ENCODE peak calls at places on chromosomes 16 and 17, in seven cellular contexts. L is stomach, M is Peyer's patch, K is prostate gland, Z is lower leg skin, F is adrenal gland, P is HepG2. Q is an unnamed sample.

GRCh38 chr16:51683882-51684281 is 532.8 kb upstream of the SALL1 start:
- DNase-seq in L (no peak), M (no peak), K (no peak), Z (no peak), F (no peak), P (no peak), Q (no peak)

GRCh38 chr17:28216528-28216927 is 102.5 kb upstream of the TMEM97 start:
- DNase-seq in L (no peak), M (no peak), K (no peak), Z (no peak), F (no peak), P (no peak), Q (peak; percentile 50)

GRCh38 chr17:28749516-28750177 is 5.8 kb downstream of the TRAF4 start:
- DNase-seq in L (no peak), M (peak; percentile 56), K (no peak), Z (no peak), F (no peak), P (no peak), Q (no peak)

GRCh38 chr17:57397402-57397801 is 141.1 kb downstream of the MSI2 start:
- DNase-seq in L (no peak), M (no peak), K (no peak), Z (no peak), F (no peak), P (no peak), Q (no peak)

GRCh38 chr16:66491716-66492064 is 58.2 kb downstream of the TK2 start:
- DNase-seq in L (peak; percentile 4), M (peak; percentile 4), K (no peak), Z (no peak), F (no peak), P (no peak), Q (no peak)

GRCh38 chr17:2251098-2251497 is 52.5 kb downstream of the SMG6 start:
- DNase-seq in L (no peak), M (no peak), K (no peak), Z (no peak), F (no peak), P (no peak), Q (no peak)

GRCh38 chr17:38798614-38799500 is 499 bp downstream of the PIP4K2B start:
- DNase-seq in L (peak; percentile 44), M (no peak), K (peak; percentile 21), Z (peak; percentile 31), F (peak; percentile 56), P (peak; percentile 27), Q (peak; percentile 74)

GRCh38 chr16:29154676-29155121 is 169.8 kb downstream of the LAT start:
- DNase-seq in L (no peak), M (no peak), K (no peak), Z (no peak), F (no peak), P (no peak), Q (no peak)

GRCh38 chr17:40993856-40994255 is at the start of gene KRTAP3-3:
- DNase-seq in L (no peak), M (no peak), K (no peak), Z (no peak), F (no peak), P (no peak), Q (no peak)

GRCh38 chr17:65690626-65691310 is 129.3 kb upstream of the AXIN2 start:
- DNase-seq in L (no peak), M (no peak), K (no peak), Z (no peak), F (no peak), P (peak; percentile 95), Q (no peak)

GRCh38 chr16:87686697-87687570 is 78.9 kb downstream of the KLHDC4 start:
- DNase-seq in L (no peak), M (no peak), K (no peak), Z (no peak), F (no peak), P (no peak), Q (peak; percentile 53)

GRCh38 chr16:4003576-4003975 is 112.7 kb downstream of the ADCY9 start:
- DNase-seq in L (no peak), M (no peak), K (no peak), Z (no peak), F (no peak), P (no peak), Q (no peak)

GRCh38 chr17:16463341-16464000 is 28.5 kb downstream of the LRRC75A start:
- DNase-seq in L (peak; percentile 75), M (peak; percentile 91), K (no peak), Z (no peak), F (peak; percentile 75), P (no peak), Q (no peak)

GRCh38 chr17:42760652-42761581 is at the start of gene RAMP2:
- DNase-seq in L (peak; percentile 39), M (no peak), K (no peak), Z (no peak), F (no peak), P (no peak), Q (peak; percentile 52)

GRCh38 chr17:28644782-28645575 is at the start of gene BLTP2:
- DNase-seq in L (peak; percentile 97), M (peak; percentile 99), K (peak; percentile 95), Z (peak; percentile 93), F (peak; percentile 96), P (peak; percentile 85), Q (peak; percentile 98)

GRCh38 chr16:11431915-11432465 is 86.7 kb downstream of the RMI2 start:
- DNase-seq in L (no peak), M (no peak), K (no peak), Z (no peak), F (no peak), P (peak; percentile 80), Q (no peak)

GRCh38 chr16:56669005-56669839 is at the start of gene MT1H:
- DNase-seq in L (peak; percentile 58), M (peak; percentile 96), K (no peak), Z (no peak), F (no peak), P (no peak), Q (no peak)

GRCh38 chr17:48002208-48002919 is 31.5 kb downstream of the CDK5RAP3 start:
- DNase-seq in L (no peak), M (no peak), K (no peak), Z (no peak), F (no peak), P (peak; percentile 50), Q (peak; percentile 90)

GRCh38 chr17:38868968-38869646 is 751 bp upstream of the LASP1 start:
- DNase-seq in L (peak; percentile 94), M (peak; percentile 94), K (peak; percentile 85), Z (peak; percentile 92), F (peak; percentile 89), P (peak; percentile 90), Q (peak; percentile 92)

GRCh38 chr16:55569025-55569424 is 2.5 kb downstream of the CAPNS2 start:
- DNase-seq in L (no peak), M (no peak), K (no peak), Z (no peak), F (no peak), P (no peak), Q (peak; percentile 83)

GRCh38 chr17:47978324-47978723 is 7.4 kb downstream of the CDK5RAP3 start:
- DNase-seq in L (peak; percentile 61), M (peak; percentile 65), K (peak; percentile 37), Z (no peak), F (peak; percentile 53), P (peak; percentile 51), Q (peak; percentile 68)

GRCh38 chr16:50653633-50654524 is 27.2 kb downstream of the SNX20 start:
- DNase-seq in L (no peak), M (no peak), K (no peak), Z (no peak), F (no peak), P (no peak), Q (no peak)

GRCh38 chr17:75876190-75876937 is 2.0 kb downstream of the TRIM47 start:
- DNase-seq in L (peak; percentile 79), M (peak; percentile 82), K (no peak), Z (no peak), F (peak; percentile 60), P (peak; percentile 97), Q (no peak)
- TF ChIP-seq POLR2A in L (no peak), M (peak; percentile 52), K (peak; percentile 52), Z (no peak), F (no peak), P (no peak), Q (no peak)

GRCh38 chr16:84119368-84119767 is 2.6 kb upstream of the MBTPS1 start:
- DNase-seq in L (no peak), M (no peak), K (no peak), Z (no peak), F (no peak), P (no peak), Q (no peak)

GRCh38 chr16:84117482-84117843 is 721 bp upstream of the MBTPS1 start:
- DNase-seq in L (no peak), M (no peak), K (no peak), Z (no peak), F (no peak), P (no peak), Q (no peak)

GRCh38 chr16:84115919-84116719 is 623 bp downstream of the MBTPS1 start:
- DNase-seq in L (peak; percentile 66), M (no peak), K (peak; percentile 41), Z (peak; percentile 43), F (no peak), P (peak; percentile 54), Q (peak; percentile 70)

GRCh38 chr16:84120023-84120422 is 3.3 kb upstream of the MBTPS1 start:
- DNase-seq in L (no peak), M (no peak), K (no peak), Z (no peak), F (no peak), P (no peak), Q (peak; percentile 40)

GRCh38 chr16:84116720-84117481 is at the start of gene MBTPS1:
- DNase-seq in L (peak; percentile 99), M (peak; percentile 99), K (peak; percentile 97), Z (peak; percentile 96), F (peak; percentile 99), P (peak; percentile 97), Q (peak; percentile 99)
- TF ChIP-seq POLR2A in L (no peak), M (peak; percentile 69), K (peak; percentile 71), Z (no peak), F (peak; percentile 61), P (peak; percentile 95), Q (peak; percentile 81)

GRCh38 chr16:84548971-84549844 is 44.7 kb upstream of the MEAK7 start:
- DNase-seq in L (no peak), M (no peak), K (no peak), Z (no peak), F (no peak), P (no peak), Q (peak; percentile 75)
- TF ChIP-seq POLR2A in L (no peak), M (no peak), K (no peak), Z (no peak), F (no peak), P (no peak), Q (no peak)

GRCh38 chr17:55729484-55729883 is 6.8 kb upstream of the TMEM100 start:
- DNase-seq in L (no peak), M (no peak), K (no peak), Z (no peak), F (no peak), P (no peak), Q (no peak)

GRCh38 chr17:55730380-55730779 is 7.7 kb upstream of the TMEM100 start:
- DNase-seq in L (no peak), M (no peak), K (no peak), Z (no peak), F (no peak), P (no peak), Q (no peak)

GRCh38 chr17:55730808-55731207 is 8.1 kb upstream of the TMEM100 start:
- DNase-seq in L (no peak), M (no peak), K (no peak), Z (no peak), F (no peak), P (no peak), Q (no peak)

GRCh38 chr17:55734128-55734781 is 11.6 kb upstream of the TMEM100 start:
- DNase-seq in L (no peak), M (no peak), K (no peak), Z (no peak), F (no peak), P (no peak), Q (no peak)

GRCh38 chr17:55731586-55732250 is 9.1 kb upstream of the TMEM100 start:
- DNase-seq in L (no peak), M (no peak), K (no peak), Z (peak; percentile 75), F (no peak), P (no peak), Q (no peak)
- TF ChIP-seq POLR2A in L (no peak), M (no peak), K (no peak), Z (no peak), F (no peak), P (no peak), Q (no peak)

Q was measured in NB4.